ENCODE peak calls at places on chromosomes 11 and 22, in nine cellular contexts. M, Y, E, K, I, R, P, J and L are unnamed samples.

GRCh38 chr11:20008870-20009644 is 151.2 kb downstream of the DBX1 start:
- ATAC-seq in E (peak), K (no peak), P (peak), R (no peak), Y (no peak), I (no peak), J (no peak), M (no peak), L (no peak)

GRCh38 chr22:36808611-36809344 is 8.1 kb downstream of the PVALB start:
- ATAC-seq in E (no peak), K (no peak), J (no peak), I (no peak), Y (no peak), M (peak), R (no peak), P (no peak), L (no peak)

GRCh38 chr22:41175546-41175945 is 29.6 kb upstream of the L3MBTL2 start:
- ATAC-seq in I (no peak), Y (no peak), R (no peak), M (peak), P (no peak), K (no peak), J (no peak), E (no peak), L (no peak)

GRCh38 chr22:20437253-20438065 is at the start of gene SCARF2:
- ATAC-seq in I (peak), Y (peak), P (peak), R (peak), E (peak), K (peak), M (peak), J (peak), L (peak)

GRCh38 chr11:79919340-79919739 is 478.5 kb upstream of the TENM4 start:
- ATAC-seq in J (no peak), P (no peak), Y (no peak), R (no peak), I (no peak), M (no peak), E (no peak), K (no peak), L (no peak)

GRCh38 chr11:13644997-13645667 is 23.3 kb upstream of the FAR1 start:
- ATAC-seq in I (peak), Y (no peak), K (no peak), P (no peak), M (peak), R (no peak), E (no peak), J (peak), L (no peak)

GRCh38 chr11:16356057-16356750 is at the start of gene SOX6:
- ATAC-seq in E (peak), M (no peak), K (peak), R (peak), P (no peak), I (no peak), Y (no peak), J (no peak), L (no peak)

GRCh38 chr11:86230921-86231320 is 13.6 kb upstream of the EED start:
- ATAC-seq in R (no peak), Y (no peak), P (no peak), K (no peak), J (no peak), I (peak), M (no peak), E (no peak), L (no peak)

GRCh38 chr11:76459299-76459698 is 14.5 kb downstream of the EMSY start:
- ATAC-seq in M (no peak), P (no peak), R (no peak), I (no peak), Y (no peak), E (no peak), K (no peak), J (no peak), L (no peak)

GRCh38 chr11:3357302-3357701 is 21.6 kb downstream of the ZNF195 start:
- ATAC-seq in E (no peak), Y (no peak), P (no peak), R (no peak), I (no peak), J (no peak), M (no peak), K (no peak), L (no peak)

GRCh38 chr11:125569913-125570621 is 790 bp downstream of the EI24 start:
- ATAC-seq in I (peak), E (no peak), M (no peak), R (no peak), P (peak), J (no peak), Y (no peak), K (peak), L (no peak)

GRCh38 chr11:74957937-74958629 is 9.0 kb downstream of the SPCS2 start:
- ATAC-seq in K (no peak), M (no peak), Y (no peak), J (no peak), E (no peak), R (no peak), I (no peak), P (no peak), L (no peak)

GRCh38 chr11:8017894-8018741 is 31.0 kb downstream of the EIF3F start:
- ATAC-seq in I (no peak), E (peak), J (peak), K (no peak), M (peak), Y (no peak), R (peak), P (peak), L (peak)

GRCh38 chr11:6321961-6322362 is 1.7 kb upstream of the CAVIN3 start:
- ATAC-seq in K (no peak), E (no peak), R (no peak), Y (no peak), J (no peak), M (no peak), P (no peak), I (peak), L (no peak)

GRCh38 chr11:102489469-102490145 is 37.0 kb upstream of the TMEM123 start:
- ATAC-seq in R (no peak), J (no peak), I (no peak), Y (no peak), P (no peak), E (no peak), K (no peak), M (no peak), L (no peak)

GRCh38 chr11:134506046-134506445 is 94.0 kb upstream of the B3GAT1 start:
- ATAC-seq in Y (no peak), K (no peak), M (no peak), J (no peak), R (no peak), P (no peak), I (no peak), E (no peak), L (no peak)

GRCh38 chr11:326592-326841 is 5.9 kb upstream of the IFITM3 start:
- ATAC-seq in P (no peak), I (no peak), R (peak), Y (peak), M (no peak), K (peak), E (no peak), J (no peak), L (no peak)

GRCh38 chr11:73578786-73579185 is 19.1 kb downstream of the FAM168A start:
- ATAC-seq in J (no peak), R (no peak), M (peak), E (no peak), Y (no peak), K (no peak), I (no peak), P (no peak), L (no peak)

GRCh38 chr11:16148301-16148787 is 208.0 kb downstream of the SOX6 start:
- ATAC-seq in Y (no peak), K (no peak), M (no peak), I (no peak), R (no peak), J (no peak), E (peak), P (no peak), L (no peak)

GRCh38 chr11:93623938-93624337 is 37.5 kb upstream of the CEP295 start:
- ATAC-seq in K (no peak), I (no peak), P (no peak), E (no peak), M (no peak), R (no peak), J (no peak), Y (no peak), L (no peak)

GRCh38 chr11:102430158-102430836 is 22.3 kb downstream of the TMEM123 start:
- ATAC-seq in E (no peak), K (no peak), P (no peak), M (no peak), I (no peak), R (no peak), Y (peak), J (no peak), L (no peak)

GRCh38 chr11:81870815-81871214 is 862.8 kb downstream of the FAM181B start:
- ATAC-seq in P (no peak), J (no peak), Y (no peak), E (no peak), R (no peak), M (no peak), K (no peak), I (no peak), L (no peak)

GRCh38 chr22:19097518-19097917 is 24.7 kb downstream of the DGCR2 start:
- ATAC-seq in K (no peak), M (peak), I (no peak), Y (no peak), P (peak), E (no peak), R (no peak), J (peak), L (no peak)

GRCh38 chr11:17369685-17370243 is 18.2 kb downstream of the NCR3LG1 start:
- ATAC-seq in K (no peak), I (no peak), R (no peak), P (no peak), J (no peak), E (no peak), Y (no peak), M (no peak), L (no peak)

GRCh38 chr11:112173152-112173551 is 2.2 kb upstream of the BCO2 start:
- ATAC-seq in R (no peak), J (peak), P (no peak), M (peak), Y (no peak), E (peak), I (no peak), K (peak), L (no peak)

GRCh38 chr11:112176077-112176476 is 765 bp downstream of the BCO2 start:
- ATAC-seq in I (no peak), M (no peak), K (no peak), P (peak), Y (no peak), R (no peak), E (no peak), J (no peak), L (no peak)

GRCh38 chr11:112175596-112175947 is 260 bp downstream of the BCO2 start:
- ATAC-seq in M (peak), K (peak), R (no peak), J (peak), E (peak), P (peak), I (peak), Y (no peak), L (peak)

GRCh38 chr11:112172362-112172994 is 2.8 kb upstream of the BCO2 start:
- ATAC-seq in I (no peak), Y (no peak), P (no peak), R (no peak), J (no peak), K (peak), M (no peak), E (no peak), L (no peak)

GRCh38 chr11:112174789-112175595 is at the start of gene BCO2:
- ATAC-seq in R (peak), I (peak), P (peak), Y (peak), M (peak), K (peak), J (peak), E (peak), L (peak)
- H3K4me3 ChIP-seq in R (peak), I (peak), P (peak), Y (no peak), M (peak), K (peak), J (peak), E (peak), L (peak)

GRCh38 chr22:47600791-47601400 is 838.4 kb downstream of the TBC1D22A start:
- ATAC-seq in J (no peak), I (no peak), Y (no peak), K (no peak), R (no peak), E (no peak), M (no peak), P (no peak), L (no peak)
- TF ChIP-seq CTCF in J (no peak), I (no peak), Y (no peak), K (no peak), R (no peak), E (no peak), M (no peak), P (no peak), L (no peak)

DNA sequence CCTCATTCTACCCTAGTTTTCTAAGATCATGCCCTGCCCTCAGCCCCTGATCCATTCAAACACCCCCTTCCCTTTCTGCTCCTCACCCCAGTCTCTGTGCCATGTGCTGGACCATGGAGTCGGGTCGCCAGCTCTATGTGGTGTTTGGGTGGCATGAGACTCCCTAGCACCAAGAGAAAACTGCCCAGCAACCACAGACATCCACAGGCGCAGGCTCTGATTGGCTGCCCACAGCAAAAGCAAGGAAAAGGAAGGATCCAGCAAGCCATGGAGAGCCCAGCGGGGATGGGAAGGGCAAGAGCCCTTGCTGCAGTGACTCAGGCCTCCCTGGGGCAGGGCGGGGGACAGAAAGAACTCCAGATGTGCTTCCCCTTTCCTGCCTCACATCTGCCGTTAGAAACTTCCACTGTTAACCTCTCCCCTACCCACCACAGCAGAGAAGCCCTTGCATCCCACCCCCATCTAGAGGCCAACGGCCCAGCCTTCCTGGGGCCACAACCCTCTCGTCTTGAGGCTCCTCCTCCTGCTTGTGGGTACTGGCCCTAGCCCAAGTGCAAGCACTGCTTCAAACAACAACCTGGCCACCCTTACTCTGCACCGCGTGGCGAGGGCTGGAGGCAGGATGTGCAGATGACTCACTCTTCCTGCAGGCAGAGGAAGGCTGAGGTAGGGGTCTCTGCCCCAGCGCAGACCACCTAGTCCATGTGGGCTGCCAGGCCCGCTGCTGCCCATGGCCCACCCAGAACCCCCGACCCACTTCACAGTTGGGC is 9.7 kb upstream of the AHNAK start:
- ATAC-seq in R (peak), Y (peak), P (peak), I (peak), J (peak), E (peak), K (peak), M (peak), L (peak)
- H3K4me3 ChIP-seq in R (no peak), Y (peak), P (no peak), I (no peak), J (peak), E (peak), K (peak), M (peak), L (peak)

GRCh38 chr11:114026355-114026754 is 33.2 kb upstream of the ZBTB16 start:
- ATAC-seq in E (no peak), K (no peak), I (peak), M (no peak), Y (peak), R (peak), J (no peak), P (no peak), L (no peak)
- TF ChIP-seq CTCF in E (no peak), K (no peak), I (peak), M (no peak), Y (no peak), R (peak), J (peak), P (no peak), L (peak)

DNA sequence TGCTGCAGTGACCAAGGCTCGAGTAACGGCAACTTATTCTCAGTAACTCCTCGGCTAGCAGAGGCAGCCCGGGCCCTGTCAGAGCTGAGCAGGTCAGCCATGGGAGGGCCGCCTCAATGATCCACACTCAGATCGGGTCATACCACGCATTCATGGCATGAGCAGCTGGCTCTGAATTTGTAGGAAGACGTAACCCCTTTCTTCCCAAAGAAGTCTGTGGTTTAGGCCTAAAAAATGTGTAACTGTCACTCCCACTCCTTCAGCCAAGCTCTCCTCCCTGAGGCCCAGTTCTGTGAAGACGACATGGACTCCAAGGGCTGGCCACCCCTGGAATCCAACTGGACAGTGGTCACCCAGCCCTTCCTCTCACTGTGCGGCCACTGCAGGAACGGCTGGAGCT is 30.0 kb downstream of the PPP2R1B start:
- ATAC-seq in K (no peak), E (no peak), I (no peak), Y (no peak), J (no peak), M (no peak), P (no peak), R (no peak), L (no peak)
- H3K4me3 ChIP-seq in K (peak), E (peak), I (no peak), Y (no peak), J (no peak), M (no peak), P (no peak), R (no peak), L (no peak)